ENCODE peak calls at places on chromosomes 7 and 10, in six cellular contexts. B, H, D, G, Z and W are unnamed samples.

GRCh38 chr7:106927541-106927940 is 62.5 kb downstream of the PIK3CG start:
- DNase-seq in D (no peak), H (no peak), G (no peak), Z (no peak), B (no peak), W (no peak)

GRCh38 chr7:33750177-33750576 is 155.2 kb upstream of the BMPER start:
- DNase-seq in H (no peak), Z (no peak), G (no peak), D (no peak), B (no peak), W (no peak)

GRCh38 chr10:44398747-44399477 is 14.0 kb upstream of the CXCL12 start:
- DNase-seq in Z (no peak), D (no peak), G (no peak), H (no peak), B (peak), W (no peak)

GRCh38 chr10:109504401-109504800 is 418.9 kb downstream of the XPNPEP1 start:
- DNase-seq in H (no peak), B (no peak), G (no peak), D (no peak), Z (no peak), W (no peak)

GRCh38 chr7:4754433-4755010 is 20.9 kb upstream of the AP5Z1 start:
- DNase-seq in B (no peak), G (no peak), H (no peak), Z (no peak), D (no peak), W (no peak)

GRCh38 chr7:52838981-52839411 is 196.4 kb upstream of the POM121L12 start:
- DNase-seq in Z (no peak), B (no peak), G (no peak), D (no peak), H (no peak), W (peak)

GRCh38 chr10:94402204-94403033 is at the start of gene TBC1D12:
- DNase-seq in H (peak), G (peak), D (peak), B (peak), Z (peak), W (peak)

GRCh38 chr7:92598310-92598981 is 8.3 kb upstream of the FAM133B start:
- DNase-seq in H (no peak), B (no peak), Z (no peak), D (no peak), G (no peak), W (no peak)

GRCh38 chr10:19638173-19638872 is 177.9 kb upstream of the PLXDC2 start:
- DNase-seq in G (no peak), B (no peak), D (peak), H (no peak), Z (no peak), W (no peak)

GRCh38 chr7:29105191-29105590 is 41.1 kb downstream of the CPVL start:
- DNase-seq in H (no peak), Z (no peak), B (no peak), D (no peak), G (no peak), W (no peak)

GRCh38 chr10:1932617-1933016 is 195.3 kb upstream of the ADARB2 start:
- DNase-seq in H (no peak), G (no peak), D (no peak), Z (no peak), B (no peak), W (no peak)

DNA sequence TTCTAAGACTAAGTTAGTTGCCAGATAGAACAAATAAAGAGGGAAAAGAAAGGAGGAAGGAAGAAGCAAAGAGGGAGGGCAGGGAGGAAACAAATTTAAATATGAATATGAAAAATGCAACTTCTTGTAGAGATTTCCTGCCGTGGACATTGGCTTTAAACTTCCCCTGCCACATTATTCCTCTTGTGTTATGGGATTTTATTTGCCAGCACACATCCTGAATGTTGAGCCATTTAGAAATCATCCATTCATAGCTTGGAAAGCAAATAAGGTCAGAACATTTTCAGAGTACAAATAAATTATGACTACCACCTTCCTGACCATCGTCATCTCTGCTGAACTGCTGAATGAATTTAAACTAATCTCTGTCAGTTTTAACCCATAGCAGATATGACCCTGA is 911.9 kb upstream of the LRRN3 start:
- DNase-seq in Z (no peak), G (no peak), B (no peak), D (no peak), H (no peak), W (no peak)
- TF ChIP-seq CTCF in Z (no peak), G (no peak), B (no peak), D (no peak), H (no peak), W (no peak)

GRCh38 chr10:5659702-5660528 is 6.5 kb downstream of the ASB13 start:
- DNase-seq in B (no peak), G (no peak), H (no peak), Z (peak), D (no peak), W (peak)
- TF ChIP-seq CTCF in B (no peak), G (no peak), H (no peak), Z (peak), D (no peak), W (no peak)

DNA sequence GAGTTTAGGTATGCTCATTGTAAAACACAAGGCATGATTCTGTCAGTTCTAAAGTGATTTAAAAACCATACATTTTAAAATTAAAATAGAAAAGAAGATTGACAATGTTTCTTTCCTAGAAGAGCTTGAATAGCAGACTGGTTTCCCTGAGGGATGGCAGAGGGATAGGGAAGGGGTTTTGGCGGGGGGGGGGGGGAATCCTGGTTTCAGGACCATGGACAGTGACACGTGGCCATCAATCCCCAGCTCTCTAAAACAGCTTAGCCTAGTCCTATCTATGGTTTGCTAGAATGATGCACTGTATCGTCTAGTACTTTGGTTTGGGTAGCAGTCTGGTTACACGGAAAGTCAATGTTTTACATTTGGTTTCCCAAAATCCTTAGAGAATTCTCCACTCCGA is 88.7 kb downstream of the PHYHIPL start:
- DNase-seq in Z (no peak), G (no peak), B (no peak), D (no peak), H (no peak), W (no peak)
- TF ChIP-seq CTCF in Z (no peak), G (no peak), B (no peak), D (no peak), H (no peak), W (no peak)

GRCh38 chr10:97676770-97677581 is 10.1 kb downstream of the AVPI1 start:
- DNase-seq in Z (peak), G (peak), H (no peak), B (peak), D (no peak), W (no peak)
- TF ChIP-seq CTCF in Z (peak), G (peak), H (peak), B (peak), D (peak), W (peak)

GRCh38 chr10:124705021-124705740 is 39.0 kb downstream of the FAM53B start:
- DNase-seq in D (no peak), H (no peak), G (no peak), Z (no peak), B (peak), W (no peak)

GRCh38 chr10:124706462-124706857 is 37.7 kb downstream of the FAM53B start:
- DNase-seq in G (no peak), Z (no peak), D (no peak), B (no peak), H (no peak), W (no peak)

GRCh38 chr10:124704428-124704805 is 39.8 kb downstream of the FAM53B start:
- DNase-seq in G (no peak), Z (no peak), H (no peak), D (no peak), B (no peak), W (no peak)

GRCh38 chr10:124706876-124707516 is 37.2 kb downstream of the FAM53B start:
- DNase-seq in B (no peak), H (no peak), D (no peak), G (no peak), Z (no peak), W (no peak)

DNA sequence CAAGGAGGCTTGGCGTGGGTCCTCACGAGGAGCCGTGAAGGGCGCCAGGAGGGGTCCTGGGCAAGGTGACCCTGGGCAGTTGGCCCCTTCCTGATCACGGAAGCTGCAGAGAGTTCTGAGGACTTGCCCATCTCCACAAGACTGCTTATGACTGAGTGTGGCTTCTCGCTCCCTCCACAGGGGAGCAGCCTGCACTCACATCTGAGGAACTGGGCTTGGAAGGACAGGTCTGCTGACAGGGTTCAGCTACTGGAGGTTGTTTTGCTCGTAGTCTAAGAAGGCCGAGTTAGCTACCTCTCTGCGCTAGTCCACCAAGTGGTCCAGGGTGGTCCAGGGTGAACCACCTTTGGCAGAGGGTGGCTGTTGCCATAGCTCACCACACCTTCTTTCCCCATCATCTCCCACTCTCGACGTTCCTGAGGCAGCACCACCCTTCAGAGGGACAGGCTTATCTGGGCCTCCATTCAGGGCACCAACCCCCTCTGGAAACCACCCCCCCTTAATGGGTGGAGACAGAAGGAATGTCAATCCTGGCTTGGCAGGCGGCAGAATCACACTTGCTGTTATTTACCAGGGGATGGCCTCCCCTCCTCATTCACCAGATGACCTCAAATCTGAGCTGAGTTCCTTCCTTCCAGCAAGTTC is 38.2 kb downstream of the FAM53B start:
- DNase-seq in D (no peak), B (no peak), Z (no peak), H (no peak), G (no peak), W (no peak)
- TF ChIP-seq CTCF in D (no peak), B (no peak), Z (no peak), H (peak), G (no peak), W (no peak)

GRCh38 chr7:159138508-159138907 is 6.2 kb downstream of the VIPR2 start:
- DNase-seq in H (no peak), G (no peak), D (no peak), B (no peak), Z (no peak), W (no peak)

GRCh38 chr7:159136442-159136841 is 8.2 kb downstream of the VIPR2 start:
- DNase-seq in H (no peak), Z (no peak), B (peak), D (no peak), G (no peak), W (no peak)

GRCh38 chr7:159139202-159139601 is 5.5 kb downstream of the VIPR2 start:
- DNase-seq in G (no peak), B (peak), H (no peak), D (no peak), Z (no peak), W (no peak)

GRCh38 chr7:159136846-159137245 is 7.8 kb downstream of the VIPR2 start:
- DNase-seq in H (no peak), Z (no peak), D (no peak), G (no peak), B (peak), W (no peak)

DNA sequence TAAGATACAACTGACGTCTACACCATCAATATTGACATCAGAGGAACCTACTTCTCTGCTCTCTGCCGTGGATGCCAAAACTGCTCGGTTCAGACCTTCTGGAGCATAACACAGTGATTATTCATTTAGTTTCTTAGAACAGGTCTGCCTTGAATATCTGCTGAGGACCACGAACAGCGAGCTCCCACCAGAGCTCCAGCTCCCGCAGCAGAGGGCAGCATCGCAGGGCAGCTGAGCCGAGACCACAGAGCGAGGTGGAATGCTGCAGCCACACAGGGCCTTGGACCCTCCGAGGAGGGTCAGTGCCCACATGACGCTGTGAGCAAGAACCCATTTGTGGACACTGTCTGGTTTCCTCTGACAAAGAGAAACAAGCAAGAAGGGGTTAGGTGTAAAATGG is 6.8 kb downstream of the VIPR2 start:
- DNase-seq in B (peak), H (no peak), G (no peak), D (no peak), Z (no peak), W (no peak)
- TF ChIP-seq CTCF in B (no peak), H (no peak), G (no peak), D (no peak), Z (no peak), W (no peak)

GRCh38 chr10:6145414-6145978 is 56.7 kb downstream of the RBM17 start:
- DNase-seq in G (no peak), B (no peak), D (no peak), Z (no peak), H (no peak), W (no peak)

GRCh38 chr10:6145979-6146432 is 56.7 kb upstream of the PFKFB3 start:
- DNase-seq in B (no peak), G (no peak), Z (no peak), H (no peak), D (no peak), W (no peak)

GRCh38 chr10:6143128-6143527 is 54.3 kb downstream of the RBM17 start:
- DNase-seq in H (no peak), Z (no peak), B (no peak), D (no peak), G (no peak), W (no peak)

GRCh38 chr10:6146921-6147320 is 55.8 kb upstream of the PFKFB3 start:
- DNase-seq in Z (no peak), B (no peak), G (no peak), H (no peak), D (no peak), W (no peak)

GRCh38 chr10:6144609-6145413 is 56.0 kb downstream of the RBM17 start:
- DNase-seq in G (no peak), D (no peak), B (peak), H (peak), Z (peak), W (no peak)
- TF ChIP-seq CTCF in G (no peak), D (no peak), B (no peak), H (peak), Z (no peak), W (no peak)

DNA sequence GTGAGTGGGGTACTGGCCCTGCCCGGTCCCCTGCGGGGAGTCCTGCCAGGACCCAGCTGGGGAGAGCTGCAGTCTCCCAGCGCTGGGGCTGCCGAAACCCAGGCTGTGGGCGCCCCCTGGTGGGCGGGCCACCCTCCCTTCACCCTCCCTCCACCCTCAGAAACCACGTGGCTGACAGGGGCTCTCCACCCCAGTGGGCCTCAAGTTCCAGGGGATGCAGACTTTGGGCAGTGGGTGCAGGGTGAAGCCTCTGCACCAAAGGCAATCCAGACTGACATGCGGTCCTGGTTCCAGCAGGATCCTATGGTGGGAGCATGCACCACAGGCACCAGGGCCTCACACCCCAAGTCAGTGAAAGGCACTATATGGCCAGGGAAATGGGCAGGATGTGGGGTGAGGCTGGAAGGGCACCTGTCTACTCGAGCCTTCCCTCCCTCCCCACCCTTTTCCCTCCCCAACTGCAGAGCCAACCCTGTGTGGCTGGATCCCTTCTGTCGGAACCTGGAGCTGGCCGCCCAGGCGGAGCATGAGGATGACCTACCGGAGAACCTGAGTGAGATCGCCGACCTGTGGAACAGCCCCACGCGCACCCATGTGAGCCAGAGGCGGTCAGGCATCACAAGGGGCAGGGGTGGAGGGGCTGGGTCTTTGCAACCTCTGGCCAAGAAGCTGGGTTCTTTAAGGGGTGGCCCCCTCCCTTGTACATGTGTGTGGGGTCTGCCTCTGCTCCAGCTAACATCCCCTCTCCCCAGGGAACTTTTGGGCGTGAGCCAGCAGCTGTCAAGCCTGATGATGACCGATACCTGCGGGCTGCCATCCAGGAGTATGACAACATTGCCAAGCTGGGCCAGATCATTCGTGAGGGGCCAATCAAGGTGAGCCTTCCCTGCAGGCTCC is 38.8 kb downstream of the PSAP start:
- DNase-seq in H (no peak), B (peak), G (no peak), D (no peak), Z (peak), W (no peak)
- TF ChIP-seq CTCF in H (peak), B (peak), G (peak), D (peak), Z (peak), W (peak)

DNA sequence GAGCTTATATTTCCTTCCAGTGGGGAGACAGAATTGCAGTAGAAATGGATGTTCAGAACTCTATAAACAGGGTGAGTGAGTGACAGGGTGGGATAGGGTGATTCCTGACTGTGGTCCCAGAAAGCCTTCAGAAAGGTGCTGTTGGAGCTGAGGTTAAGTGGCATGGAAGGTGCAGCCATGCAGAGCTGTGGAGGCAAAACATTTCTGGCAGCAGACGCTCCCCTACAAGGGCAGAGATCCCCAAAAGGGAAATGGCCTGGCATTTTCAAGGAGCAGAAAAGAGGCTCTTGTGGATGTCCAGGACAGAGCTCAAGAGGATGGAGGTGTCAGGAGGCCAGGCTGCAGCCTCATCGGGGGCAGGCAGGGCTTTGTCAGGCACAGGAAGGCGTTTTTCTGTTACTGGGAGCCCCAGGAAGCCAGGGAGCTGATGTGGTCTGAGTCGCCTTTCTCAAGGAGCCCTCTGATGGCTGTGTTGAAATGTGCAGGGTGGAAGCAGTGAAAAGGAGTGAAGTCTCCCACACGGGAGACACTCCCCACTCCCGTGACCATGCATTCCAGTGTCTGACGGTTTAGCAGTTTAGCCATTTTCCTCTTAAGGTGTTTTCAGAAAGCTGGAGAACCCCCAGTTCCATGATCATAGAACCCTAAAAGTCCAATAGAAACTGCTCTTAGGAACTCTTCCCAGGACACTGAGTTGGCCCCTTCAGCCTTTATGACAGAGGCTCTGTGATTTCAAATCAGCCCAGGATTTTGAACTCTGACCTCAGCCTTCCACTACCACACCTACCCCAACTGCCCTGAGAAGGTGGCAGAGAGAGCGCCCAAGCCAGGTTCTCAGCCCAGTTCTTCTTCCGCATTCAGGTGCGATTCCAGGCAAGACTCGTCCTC is 96.2 kb downstream of the C10orf105 start:
- DNase-seq in G (no peak), Z (peak), B (peak), D (no peak), H (no peak), W (no peak)
- TF ChIP-seq CTCF in G (no peak), Z (peak), B (peak), D (peak), H (peak), W (peak)

GRCh38 chr7:22296916-22297315 is 60.0 kb downstream of the RAPGEF5 start:
- DNase-seq in Z (no peak), D (no peak), H (no peak), G (no peak), B (no peak), W (no peak)
- TF ChIP-seq CTCF in Z (no peak), D (peak), H (no peak), G (no peak), B (peak), W (no peak)